ENCODE peak calls at places on chromosomes 7 and 10, in seven cellular contexts. L, W, O, X, B, F and Q are unnamed samples.

GRCh38 chr7:69123003-69123402 is 475.3 kb upstream of the AUTS2 start:
- DNase-seq in X (no peak), B (no peak), O (no peak), W (no peak), F (no peak), L (peak), Q (no peak)

GRCh38 chr10:37947526-37947925 is 28.9 kb downstream of the ZNF25 start:
- DNase-seq in O (no peak), X (no peak), F (no peak), B (no peak), W (no peak), L (no peak), Q (no peak)

GRCh38 chr10:21015838-21016237 is 118.7 kb upstream of the NEBL start:
- DNase-seq in F (no peak), X (no peak), W (no peak), O (no peak), L (no peak), B (no peak), Q (no peak)

GRCh38 chr7:22110227-22110839 is 164.6 kb upstream of the CDCA7L start:
- DNase-seq in B (peak), X (peak), F (peak), L (peak), O (peak), W (peak), Q (peak)

GRCh38 chr7:47100815-47101435 is 481.0 kb downstream of the TNS3 start:
- DNase-seq in X (peak), O (peak), W (no peak), B (no peak), L (peak), F (peak), Q (peak)

GRCh38 chr10:98268694-98269386 is 846 bp upstream of the LOXL4 start:
- DNase-seq in F (no peak), X (no peak), L (peak), O (no peak), W (no peak), B (no peak), Q (no peak)

GRCh38 chr7:2605608-2606538 is 25.9 kb upstream of the TTYH3 start:
- DNase-seq in L (no peak), F (no peak), O (no peak), W (no peak), B (no peak), X (no peak), Q (no peak)

GRCh38 chr7:134502463-134502862 is 24.9 kb upstream of the AKR1B10 start:
- DNase-seq in L (no peak), F (no peak), W (no peak), O (peak), B (no peak), X (no peak), Q (no peak)

GRCh38 chr10:6576326-6576725 is 3.8 kb downstream of the PRKCQ start:
- DNase-seq in L (no peak), B (no peak), O (no peak), F (no peak), X (no peak), W (no peak), Q (no peak)

GRCh38 chr10:6786579-6787031 is 206.5 kb upstream of the PRKCQ start:
- DNase-seq in B (no peak), F (no peak), W (no peak), X (peak), O (no peak), L (no peak), Q (no peak)

GRCh38 chr7:44226396-44226753 is 25.6 kb downstream of the YKT6 start:
- DNase-seq in W (no peak), F (no peak), O (no peak), B (no peak), X (no peak), L (no peak), Q (no peak)

GRCh38 chr10:76874151-76874550 is 763.5 kb downstream of the KCNMA1 start:
- DNase-seq in W (no peak), O (peak), B (no peak), L (no peak), X (no peak), F (no peak), Q (no peak)

GRCh38 chr10:84204122-84204521 is 9.8 kb downstream of the CDHR1 start:
- DNase-seq in O (no peak), L (no peak), X (no peak), F (no peak), W (peak), B (no peak), Q (no peak)

GRCh38 chr7:2138146-2138765 is 94.5 kb downstream of the MAD1L1 start:
- DNase-seq in O (no peak), W (peak), X (no peak), B (no peak), F (no peak), L (no peak), Q (no peak)

GRCh38 chr10:17216217-17216900 is 11.7 kb upstream of the VIM start:
- DNase-seq in O (no peak), F (no peak), W (no peak), L (no peak), X (peak), B (no peak), Q (no peak)

GRCh38 chr10:22690614-22691431 is 23.6 kb downstream of the PIP4K2A start:
- DNase-seq in B (no peak), W (no peak), O (no peak), X (no peak), F (no peak), L (no peak), Q (no peak)

GRCh38 chr7:39186671-39187070 is 209.0 kb downstream of the POU6F2 start:
- DNase-seq in B (no peak), O (no peak), F (no peak), X (no peak), L (no peak), W (no peak), Q (no peak)

GRCh38 chr10:101576229-101576863 is 11.7 kb downstream of the POLL start:
- DNase-seq in L (no peak), W (no peak), F (no peak), B (no peak), X (no peak), O (no peak), Q (no peak)

GRCh38 chr7:155355745-155356144 is 58.1 kb downstream of the INSIG1 start:
- DNase-seq in W (no peak), X (no peak), O (no peak), B (no peak), F (no peak), L (no peak), Q (no peak)

GRCh38 chr7:22202141-22202540 is 154.8 kb downstream of the RAPGEF5 start:
- DNase-seq in F (no peak), B (no peak), O (no peak), W (no peak), L (no peak), X (no peak), Q (no peak)